ENCODE peak calls at places on chromosomes 2 and 18, in five cellular contexts. C, M, I, Q and L are unnamed samples.
A peak's percentile ranks its signal among the peaks of the same experiment; 100 is the strongest.

GRCh38 chr2:139241256-139241655 is 461.1 kb upstream of the NXPH2 start:
- DNase-seq in M (no peak), Q (no peak), C (no peak), I (no peak), L (no peak)

GRCh38 chr2:72361516-72361915 is 213.9 kb upstream of the CYP26B1 start:
- DNase-seq in M (no peak), C (no peak), I (no peak), Q (no peak), L (no peak)

GRCh38 chr2:206442854-206443734 is at the start of gene ADAM23:
- DNase-seq in M (no peak), I (peak; percentile 84), C (peak; percentile 65), Q (no peak), L (peak; percentile 65)

GRCh38 chr18:70249118-70249517 is 39.7 kb upstream of the SOCS6 start:
- DNase-seq in Q (no peak), I (no peak), M (no peak), C (no peak), L (no peak)

GRCh38 chr18:39647627-39648502 is 2082.3 kb upstream of the CELF4 start:
- DNase-seq in I (no peak), Q (no peak), M (no peak), C (no peak), L (no peak)

GRCh38 chr2:20012282-20013060 is at the start of gene MATN3:
- DNase-seq in Q (no peak), I (peak; percentile 73), C (no peak), M (peak; percentile 68), L (peak; percentile 25)

GRCh38 chr18:35231052-35231451 is 9.8 kb upstream of the ZNF397 start:
- DNase-seq in C (peak; percentile 20), M (peak; percentile 87), I (peak; percentile 85), Q (peak; percentile 33), L (peak; percentile 25)

GRCh38 chr2:127218843-127219715 is 1.0 kb downstream of the CYP27C1 start:
- DNase-seq in M (no peak), I (peak; percentile 84), Q (no peak), C (no peak), L (no peak)

GRCh38 chr18:58567453-58568196 is 61.3 kb downstream of the ALPK2 start:
- DNase-seq in C (no peak), M (peak; percentile 5), Q (no peak), I (no peak), L (no peak)

GRCh38 chr2:236008006-236008405 is 160.2 kb downstream of the GBX2 start:
- DNase-seq in I (no peak), C (no peak), M (no peak), Q (no peak), L (no peak)

GRCh38 chr18:37671530-37671929 is 105.9 kb upstream of the CELF4 start:
- DNase-seq in I (no peak), M (no peak), Q (no peak), C (no peak), L (no peak)

GRCh38 chr18:71105078-71105819 is 816.4 kb downstream of the SOCS6 start:
- DNase-seq in Q (no peak), M (no peak), I (no peak), C (no peak), L (no peak)

GRCh38 chr2:37711308-37711731 is 39.9 kb upstream of the CDC42EP3 start:
- DNase-seq in I (no peak), Q (no peak), M (no peak), C (no peak), L (no peak)

GRCh38 chr2:181605889-181606837 is 50.7 kb downstream of the CERKL start:
- DNase-seq in C (no peak), Q (no peak), I (no peak), M (no peak), L (no peak)

GRCh38 chr2:28366496-28367282 is 26.0 kb upstream of the FOSL2 start:
- DNase-seq in Q (no peak), C (no peak), I (no peak), M (no peak), L (no peak)

GRCh38 chr18:2939317-2939716 is 73.6 kb downstream of the LPIN2 start:
- DNase-seq in M (peak; percentile 90), Q (no peak), C (no peak), I (no peak), L (no peak)

GRCh38 chr2:73920577-73921545 is 5.8 kb upstream of the DGUOK start:
- DNase-seq in Q (no peak), C (no peak), I (peak; percentile 87), M (peak; percentile 55), L (no peak)

GRCh38 chr2:85862426-85862825 is 26.4 kb downstream of the ST3GAL5 start:
- DNase-seq in Q (no peak), I (no peak), M (no peak), C (no peak), L (no peak)

GRCh38 chr18:36629095-36629604 is 199.7 kb downstream of the TPGS2 start:
- DNase-seq in Q (no peak), C (no peak), I (no peak), M (no peak), L (no peak)

GRCh38 chr2:216482640-216483039 is 16.0 kb upstream of the RPL37A start:
- DNase-seq in I (no peak), C (no peak), Q (no peak), M (no peak), L (no peak)

GRCh38 chr2:215607790-215608189 is 171.9 kb upstream of the FN1 start:
- DNase-seq in I (no peak), C (no peak), Q (no peak), M (no peak), L (no peak)

GRCh38 chr2:149104221-149104620 is 65.7 kb downstream of the LYPD6B start:
- DNase-seq in M (no peak), I (no peak), Q (no peak), C (no peak), L (no peak)

GRCh38 chr2:122063716-122064115 is 308.3 kb downstream of the TSN start:
- DNase-seq in I (no peak), M (no peak), Q (no peak), C (no peak), L (no peak)

GRCh38 chr2:59000796-59001195 is 759.7 kb upstream of the FANCL start:
- DNase-seq in M (no peak), I (no peak), Q (no peak), C (no peak), L (no peak)

GRCh38 chr2:178404380-178404767 is 46.6 kb downstream of the PRKRA start:
- DNase-seq in C (peak; percentile 35), I (no peak), M (no peak), Q (peak; percentile 95), L (peak; percentile 38)

GRCh38 chr18:45916302-45916701 is 50.8 kb downstream of the EPG5 start:
- DNase-seq in I (no peak), C (no peak), M (peak; percentile 4), Q (no peak), L (peak; percentile 8)

GRCh38 chr2:143501245-143501644 is 372.0 kb downstream of the ARHGAP15 start:
- DNase-seq in Q (no peak), I (no peak), C (no peak), M (no peak), L (no peak)

GRCh38 chr18:3425450-3425849 is 24.5 kb upstream of the TGIF1 start:
- DNase-seq in Q (no peak), C (no peak), I (no peak), M (no peak), L (no peak)

GRCh38 chr2:202120827-202121226 is 47.8 kb downstream of the KIAA2012 start:
- DNase-seq in I (no peak), Q (no peak), M (no peak), C (no peak), L (no peak)

GRCh38 chr2:41913311-41913710 is 134.5 kb upstream of the PKDCC start:
- DNase-seq in Q (no peak), C (no peak), I (no peak), M (no peak), L (no peak)
- TF ChIP-seq POLR2AphosphoS5 in Q (no peak), C (no peak), I (no peak), M (no peak), L (no peak)

GRCh38 chr2:203682688-203683130 is 23.7 kb upstream of the CD28 start:
- DNase-seq in Q (no peak), C (no peak), I (no peak), M (no peak), L (no peak)
- TF ChIP-seq TAF1 in Q (no peak), C (no peak), I (no peak), M (no peak), L (no peak)

GRCh38 chr18:7191736-7192135 is 39.2 kb upstream of the LRRC30 start:
- DNase-seq in I (no peak), M (no peak), Q (no peak), C (no peak), L (no peak)
- TF ChIP-seq POLR2A in I (no peak), M (no peak), Q (no peak), C (no peak), L (no peak)

DNA sequence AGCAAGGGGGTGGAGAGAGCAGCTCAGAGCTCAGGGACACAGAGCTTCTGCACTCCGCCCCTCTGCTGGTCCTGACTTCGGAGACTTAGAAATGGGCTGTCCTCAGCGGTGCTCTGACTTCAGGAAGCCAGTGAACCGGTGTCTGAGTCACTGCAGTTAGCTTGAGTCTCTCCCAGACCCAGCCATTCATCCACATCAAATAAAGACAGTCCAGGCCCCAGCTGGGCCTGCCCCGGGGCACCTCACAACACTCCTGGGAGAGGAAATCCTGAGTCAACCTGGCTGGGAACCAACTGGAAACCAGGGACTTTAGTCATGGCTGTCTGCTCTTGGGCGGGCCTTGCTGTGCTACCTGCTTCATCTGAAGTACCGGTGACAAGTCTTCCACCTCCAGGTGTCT is 5.4 kb upstream of the ITGB6 start:
- DNase-seq in C (no peak), Q (no peak), I (no peak), M (peak; percentile 36), L (no peak)
- TF ChIP-seq POLR2AphosphoS5 in C (no peak), Q (no peak), I (no peak), M (no peak), L (no peak)

GRCh38 chr18:22411442-22411841 is 6.3 kb downstream of the CTAGE1 start:
- DNase-seq in I (no peak), C (no peak), Q (no peak), M (no peak), L (no peak)
- TF ChIP-seq TAF1 in I (no peak), C (no peak), Q (no peak), M (no peak), L (no peak)

GRCh38 chr2:164221473-164221872 is 399.8 kb downstream of the GRB14 start:
- DNase-seq in M (no peak), Q (no peak), C (no peak), I (no peak), L (no peak)

GRCh38 chr2:164220250-164220649 is 401.0 kb downstream of the GRB14 start:
- DNase-seq in Q (no peak), M (no peak), C (no peak), I (no peak), L (no peak)

GRCh38 chr2:164224007-164224406 is 397.3 kb downstream of the GRB14 start:
- DNase-seq in C (no peak), I (no peak), Q (no peak), M (no peak), L (no peak)
- TF ChIP-seq POLR2A in C (no peak), I (no peak), Q (no peak), M (no peak), L (no peak)